ENCODE peak calls at places on chromosomes 3 and 15, in ten cellular contexts. I is gastrocnemius medialis; Y is CD8-positive, alpha-beta T cell; K is mammary epithelial cell; H is Panc1; J is DND-41; S is body of pancreas; M is psoas muscle; B is hepatocyte; R is prostate gland. F is an unnamed sample.

GRCh38 chr15:70956196-70956595 is 63.6 kb downstream of the LRRC49 start:
- DNase-seq in I (no peak), Y (no peak), K (no peak), H (no peak), J (no peak), S (no peak), M (no peak), B (no peak), R (no peak), F (no peak)

GRCh38 chr15:38688761-38689160 is 124.1 kb upstream of the RASGRP1 start:
- DNase-seq in I (no peak), Y (peak), K (peak), H (no peak), J (peak), S (no peak), M (no peak), B (no peak), R (no peak), F (peak)

GRCh38 chr3:70360985-70361384 is 48.5 kb upstream of the MDFIC2 start:
- DNase-seq in I (no peak), Y (no peak), K (peak), H (no peak), J (no peak), S (no peak), M (no peak), B (peak), R (no peak), F (no peak)

GRCh38 chr15:52318729-52319500 is 23.3 kb upstream of the MYO5C start:
- DNase-seq in I (peak), Y (no peak), K (peak), H (no peak), J (no peak), S (peak), M (peak), B (no peak), R (no peak), F (no peak)

GRCh38 chr3:77655421-77655820 is 615.5 kb downstream of the ROBO2 start:
- DNase-seq in I (no peak), Y (no peak), K (no peak), H (no peak), J (no peak), S (no peak), M (no peak), B (no peak), R (no peak), F (no peak)

GRCh38 chr15:44102675-44103254 is 92.3 kb downstream of the FRMD5 start:
- DNase-seq in I (no peak), Y (no peak), K (peak), H (peak), J (no peak), S (peak), M (no peak), B (peak), R (peak), F (no peak)

GRCh38 chr15:89673162-89673506 is 6.0 kb downstream of the PLIN1 start:
- DNase-seq in I (no peak), Y (no peak), K (no peak), H (no peak), J (peak), S (peak), M (no peak), B (no peak), R (no peak), F (no peak)

GRCh38 chr3:131193671-131194291 is 167.1 kb downstream of the NEK11 start:
- DNase-seq in I (no peak), Y (no peak), K (no peak), H (no peak), J (no peak), S (no peak), M (no peak), B (no peak), R (no peak), F (no peak)

GRCh38 chr3:87792532-87793321 is 266.1 kb downstream of the CGGBP1 start:
- DNase-seq in I (no peak), Y (no peak), K (no peak), H (no peak), J (no peak), S (peak), M (no peak), B (peak), R (no peak), F (no peak)

GRCh38 chr3:106215047-106215446 is 346.2 kb upstream of the CBLB start:
- DNase-seq in I (no peak), Y (no peak), K (no peak), H (no peak), J (peak), S (no peak), M (no peak), B (no peak), R (no peak), F (no peak)

GRCh38 chr3:187976361-187976900 is 177.5 kb upstream of the LPP start:
- DNase-seq in I (no peak), Y (no peak), K (no peak), H (no peak), J (no peak), S (no peak), M (no peak), B (no peak), R (no peak), F (no peak)

GRCh38 chr3:72127843-72128242 is 342.9 kb upstream of the PROK2 start:
- DNase-seq in I (no peak), Y (no peak), K (peak), H (no peak), J (no peak), S (no peak), M (no peak), B (no peak), R (no peak), F (no peak)

GRCh38 chr3:72458365-72458764 is 389.9 kb downstream of the SHQ1 start:
- DNase-seq in I (no peak), Y (no peak), K (peak), H (no peak), J (no peak), S (peak), M (no peak), B (peak), R (peak), F (no peak)

GRCh38 chr15:63481105-63481810 is 23.1 kb upstream of the USP3 start:
- DNase-seq in I (no peak), Y (no peak), K (peak), H (no peak), J (no peak), S (no peak), M (no peak), B (no peak), R (no peak), F (no peak)

GRCh38 chr3:196890309-196890708 is 22.6 kb downstream of the SENP5 start:
- DNase-seq in I (no peak), Y (no peak), K (no peak), H (no peak), J (no peak), S (no peak), M (no peak), B (no peak), R (no peak), F (no peak)

GRCh38 chr15:76964157-76964556 is 30.8 kb upstream of the PSTPIP1 start:
- DNase-seq in I (no peak), Y (no peak), K (no peak), H (no peak), J (no peak), S (no peak), M (no peak), B (no peak), R (no peak), F (no peak)

GRCh38 chr15:84911879-84912660 is 27.6 kb downstream of the SLC28A1 start:
- DNase-seq in I (peak), Y (no peak), K (peak), H (no peak), J (no peak), S (peak), M (peak), B (peak), R (peak), F (no peak)

GRCh38 chr3:32414527-32415202 is 23.0 kb downstream of the CMTM7 start:
- DNase-seq in I (no peak), Y (peak), K (peak), H (no peak), J (no peak), S (no peak), M (no peak), B (no peak), R (no peak), F (no peak)

GRCh38 chr3:52171577-52172261 is 17.5 kb upstream of the POC1A start:
- DNase-seq in I (no peak), Y (no peak), K (peak), H (peak), J (no peak), S (no peak), M (no peak), B (peak), R (no peak), F (no peak)

GRCh38 chr3:29283739-29284138 is 2.9 kb downstream of the RBMS3 start:
- DNase-seq in I (no peak), Y (no peak), K (peak), H (no peak), J (no peak), S (no peak), M (no peak), B (no peak), R (no peak), F (no peak)

GRCh38 chr15:93706881-93707280 is 524.5 kb upstream of the MCTP2 start:
- DNase-seq in I (no peak), Y (no peak), K (no peak), H (no peak), J (no peak), S (no peak), M (no peak), B (no peak), R (no peak), F (no peak)

GRCh38 chr3:115698851-115699535 is 75.7 kb downstream of the GAP43 start:
- DNase-seq in I (no peak), Y (no peak), K (peak), H (no peak), J (no peak), S (no peak), M (no peak), B (no peak), R (no peak), F (no peak)

GRCh38 chr3:150609988-150610387 is 6.9 kb downstream of the SELENOT start:
- DNase-seq in I (no peak), Y (no peak), K (no peak), H (no peak), J (no peak), S (no peak), M (no peak), B (no peak), R (no peak), F (no peak)

GRCh38 chr3:42403737-42404136 is 6.7 kb downstream of the LYZL4 start:
- DNase-seq in I (no peak), Y (peak), K (peak), H (no peak), J (no peak), S (no peak), M (no peak), B (no peak), R (no peak), F (no peak)

GRCh38 chr3:175598740-175599139 is 739.6 kb downstream of the NAALADL2 start:
- DNase-seq in I (no peak), Y (no peak), K (peak), H (no peak), J (no peak), S (no peak), M (no peak), B (no peak), R (no peak), F (no peak)
- TF ChIP-seq CTCF in I (no peak), Y (no peak), K (no peak), H (no peak), J (no peak), S (no peak), M (no peak), B (no peak), R (no peak), F (no peak)

DNA sequence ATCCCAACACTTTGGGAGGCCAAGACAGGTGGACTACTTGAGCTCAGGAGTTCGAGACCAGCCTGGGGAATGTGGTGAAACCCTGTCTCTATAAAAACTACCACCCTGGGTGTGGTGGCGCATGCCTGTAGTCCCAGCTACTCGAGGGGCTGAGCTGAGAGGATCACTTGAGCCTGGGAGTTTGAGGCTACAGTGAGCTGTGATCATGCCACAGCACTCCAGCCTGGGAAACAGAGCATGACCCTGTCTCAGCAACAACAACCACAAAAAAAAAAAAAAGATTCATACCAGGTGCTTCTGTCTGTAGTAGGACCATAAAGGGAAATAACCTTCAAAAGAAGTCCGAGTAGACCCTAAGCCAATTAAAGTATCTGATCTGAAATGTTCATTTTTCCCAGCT is 94.5 kb downstream of the SERPINI1 start:
- DNase-seq in I (no peak), Y (no peak), K (no peak), H (no peak), J (no peak), S (no peak), M (no peak), B (no peak), R (no peak), F (no peak)
- H3K27ac ChIP-seq in I (no peak), Y (no peak), K (no peak), H (no peak), J (no peak), S (no peak), M (no peak), B (no peak), R (no peak), F (no peak)

DNA sequence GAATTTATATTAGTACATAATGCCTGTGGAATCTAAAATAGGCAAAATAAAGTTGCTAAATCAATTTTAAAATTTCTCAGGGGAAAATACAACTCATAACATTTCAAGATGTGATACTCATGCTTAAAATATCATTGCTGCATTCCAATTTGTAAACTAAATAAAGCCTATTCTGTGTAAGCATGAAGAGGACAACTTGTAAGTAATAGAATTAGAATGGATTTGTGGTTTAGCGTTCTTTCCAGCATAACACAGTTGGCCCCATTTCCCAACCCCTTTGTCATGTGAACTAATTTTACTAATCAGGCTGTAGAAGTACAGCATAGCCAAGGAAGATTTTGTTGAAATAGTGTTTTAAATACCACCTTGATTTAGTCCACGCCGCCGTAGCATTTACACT is 437.2 kb downstream of the SI start:
- DNase-seq in I (no peak), Y (no peak), K (no peak), H (no peak), J (no peak), S (no peak), M (no peak), B (no peak), R (no peak), F (no peak)
- TF ChIP-seq CTCF in I (no peak), Y (no peak), K (no peak), H (no peak), J (no peak), S (no peak), M (no peak), B (no peak), R (no peak), F (no peak)

GRCh38 chr15:60372223-60372622 is 25.6 kb downstream of the ANXA2 start:
- DNase-seq in I (no peak), Y (no peak), K (no peak), H (no peak), J (no peak), S (no peak), M (no peak), B (no peak), R (no peak), F (no peak)
- H3K27ac ChIP-seq in I (peak), Y (no peak), K (peak), H (peak), J (no peak), S (peak), M (peak), B (peak), R (peak), F (no peak)

GRCh38 chr3:10888523-10889081 is 72.6 kb downstream of the SLC6A11 start:
- DNase-seq in I (no peak), Y (no peak), K (peak), H (no peak), J (no peak), S (no peak), M (no peak), B (no peak), R (no peak), F (no peak)

GRCh38 chr3:10889206-10889960 is 73.4 kb downstream of the SLC6A11 start:
- DNase-seq in I (no peak), Y (no peak), K (peak), H (no peak), J (no peak), S (no peak), M (no peak), B (no peak), R (no peak), F (no peak)

GRCh38 chr3:10887015-10887414 is 71.0 kb downstream of the SLC6A11 start:
- DNase-seq in I (no peak), Y (no peak), K (no peak), H (no peak), J (no peak), S (no peak), M (no peak), B (no peak), R (no peak), F (no peak)

GRCh38 chr3:10882851-10883250 is 66.8 kb downstream of the SLC6A11 start:
- DNase-seq in I (no peak), Y (no peak), K (no peak), H (no peak), J (no peak), S (no peak), M (no peak), B (no peak), R (no peak), F (no peak)

GRCh38 chr3:10883478-10884234 is 67.6 kb downstream of the SLC6A11 start:
- DNase-seq in I (no peak), Y (no peak), K (peak), H (no peak), J (peak), S (no peak), M (no peak), B (peak), R (peak), F (no peak)
- TF ChIP-seq CTCF in I (no peak), Y (no peak), K (peak), H (peak), J (peak), S (peak), M (peak), B (peak), R (no peak), F (no peak)

DNA sequence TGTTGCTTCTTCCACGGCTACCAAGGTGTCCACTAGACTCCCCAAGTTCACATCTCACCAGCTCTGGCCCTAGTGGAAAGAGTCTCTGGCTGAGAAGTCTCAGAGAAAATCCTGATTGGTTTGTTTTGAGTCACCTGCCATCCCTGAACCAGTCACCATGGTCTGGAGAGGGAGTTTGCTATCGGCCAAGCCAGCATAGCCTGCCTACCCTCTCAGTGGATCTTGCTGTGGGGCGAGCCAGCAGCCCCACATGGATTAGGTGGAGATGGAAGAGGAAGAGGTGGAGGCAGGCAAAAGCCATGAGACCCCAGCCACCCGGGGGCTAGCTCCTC is 48.1 kb upstream of the FLNB start:
- DNase-seq in I (no peak), Y (no peak), K (no peak), H (no peak), J (no peak), S (no peak), M (no peak), B (no peak), R (no peak), F (no peak)
- H3K27ac ChIP-seq in I (peak), Y (no peak), K (no peak), H (no peak), J (no peak), S (no peak), M (peak), B (peak), R (peak), F (no peak)

DNA sequence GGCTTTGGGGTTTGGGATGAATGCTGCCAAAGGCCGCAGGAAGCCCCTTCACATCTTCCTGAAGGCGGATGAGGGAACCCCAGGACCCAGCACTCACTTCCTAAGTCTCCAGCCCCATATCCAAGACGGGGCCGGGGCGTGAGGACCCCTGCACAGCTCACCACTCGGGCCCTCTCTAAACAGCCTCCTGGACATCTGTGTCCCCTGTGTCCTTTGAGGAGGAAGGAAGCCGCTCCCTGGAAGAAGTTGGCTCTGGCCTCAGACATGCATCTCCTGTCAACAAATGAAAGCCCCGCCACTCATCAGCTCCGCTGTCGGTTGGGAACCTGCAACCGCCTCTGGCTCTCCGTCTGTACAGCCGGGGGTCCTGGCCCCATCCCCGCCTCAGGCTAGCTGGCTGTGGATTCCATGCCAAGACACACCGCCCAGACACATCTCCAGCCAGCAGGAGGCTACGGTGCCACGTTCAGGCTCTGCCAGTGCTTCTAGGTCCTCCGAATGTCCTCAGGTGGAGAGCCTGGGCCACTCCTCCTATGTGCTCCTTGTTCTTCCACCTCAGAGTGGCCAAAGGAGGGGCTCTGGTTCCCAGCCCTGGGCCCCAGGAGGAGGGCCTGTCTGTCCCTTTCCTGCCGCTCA is 140.0 kb upstream of the MEF2A start:
- DNase-seq in I (no peak), Y (no peak), K (peak), H (no peak), J (no peak), S (no peak), M (no peak), B (no peak), R (no peak), F (no peak)
- TF ChIP-seq CTCF in I (no peak), Y (no peak), K (peak), H (no peak), J (peak), S (no peak), M (no peak), B (peak), R (no peak), F (no peak)

GRCh38 chr3:30315452-30315851 is 290.9 kb upstream of the TGFBR2 start:
- DNase-seq in I (no peak), Y (no peak), K (no peak), H (no peak), J (no peak), S (no peak), M (no peak), B (no peak), R (no peak), F (no peak)

GRCh38 chr3:30310251-30310954 is 296.0 kb upstream of the TGFBR2 start:
- DNase-seq in I (no peak), Y (no peak), K (no peak), H (no peak), J (no peak), S (no peak), M (no peak), B (no peak), R (peak), F (no peak)

GRCh38 chr3:30311781-30312180 is 294.6 kb upstream of the TGFBR2 start:
- DNase-seq in I (no peak), Y (no peak), K (no peak), H (no peak), J (no peak), S (peak), M (peak), B (no peak), R (peak), F (no peak)

GRCh38 chr3:30314757-30315156 is 291.6 kb upstream of the TGFBR2 start:
- DNase-seq in I (no peak), Y (no peak), K (no peak), H (no peak), J (no peak), S (no peak), M (no peak), B (no peak), R (no peak), F (no peak)

GRCh38 chr3:30313840-30314239 is 292.6 kb upstream of the TGFBR2 start:
- DNase-seq in I (no peak), Y (no peak), K (no peak), H (no peak), J (no peak), S (no peak), M (no peak), B (no peak), R (no peak), F (no peak)
- H3K27ac ChIP-seq in I (no peak), Y (no peak), K (no peak), H (no peak), J (no peak), S (no peak), M (no peak), B (no peak), R (no peak), F (no peak)